ENCODE peak calls at places on chromosomes 11 and 22, in four cellular contexts. One of them, this sample, is unnamed. For H3K9me3, the result is how much of the 10 kb centered on the place peaks cover.

GRCh38 chr11:66222358-66223149 is 45.9 kb upstream of the RAB1B start:
- DNase-seq in HCT116: peak
- DNase-seq in DND-41: peak
- DNase-seq in adrenal gland: peak
- DNase-seq in this sample: peak

GRCh38 chr11:39236916-39237315 is 2222.5 kb downstream of the LRRC4C start:
- DNase-seq in HCT116: no peak
- DNase-seq in DND-41: no peak
- DNase-seq in adrenal gland: peak
- DNase-seq in this sample: no peak

GRCh38 chr11:117748771-117749540 is 48.1 kb downstream of the DSCAML1 start:
- DNase-seq in HCT116: no peak
- DNase-seq in DND-41: no peak
- DNase-seq in adrenal gland: no peak
- DNase-seq in this sample: no peak

GRCh38 chr11:92693146-92693545 is 276.3 kb upstream of the MTNR1B start:
- DNase-seq in HCT116: no peak
- DNase-seq in DND-41: no peak
- DNase-seq in adrenal gland: no peak
- DNase-seq in this sample: no peak

GRCh38 chr11:21511835-21512440 is 680.9 kb upstream of the ANO5 start:
- DNase-seq in HCT116: peak
- DNase-seq in DND-41: peak
- DNase-seq in adrenal gland: peak
- DNase-seq in this sample: peak

GRCh38 chr22:25482091-25482760 is 82.2 kb upstream of the GRK3 start:
- DNase-seq in HCT116: no peak
- DNase-seq in DND-41: no peak
- DNase-seq in adrenal gland: no peak
- DNase-seq in this sample: no peak

GRCh38 chr11:39412117-39412516 is 2047.3 kb downstream of the LRRC4C start:
- DNase-seq in HCT116: no peak
- DNase-seq in DND-41: no peak
- DNase-seq in adrenal gland: no peak
- DNase-seq in this sample: no peak

GRCh38 chr11:13984616-13985474 is 22.3 kb downstream of the SPON1 start:
- DNase-seq in HCT116: no peak
- DNase-seq in DND-41: no peak
- DNase-seq in adrenal gland: no peak
- DNase-seq in this sample: peak

GRCh38 chr11:76753950-76754349 is 29.2 kb upstream of the TSKU start:
- DNase-seq in HCT116: no peak
- DNase-seq in DND-41: no peak
- DNase-seq in adrenal gland: no peak
- DNase-seq in this sample: no peak

GRCh38 chr11:88886796-88887195 is 179.0 kb downstream of the GRM5 start:
- DNase-seq in HCT116: peak
- DNase-seq in DND-41: peak
- DNase-seq in adrenal gland: no peak
- DNase-seq in this sample: peak

GRCh38 chr11:130554241-130555055 is 106.0 kb downstream of the ADAMTS15 start:
- DNase-seq in HCT116: no peak
- DNase-seq in DND-41: no peak
- DNase-seq in adrenal gland: no peak
- DNase-seq in this sample: no peak

GRCh38 chr11:77071077-77071476 is 4.3 kb downstream of the CAPN5 start:
- DNase-seq in HCT116: no peak
- DNase-seq in DND-41: no peak
- DNase-seq in adrenal gland: peak
- DNase-seq in this sample: no peak

GRCh38 chr11:100719362-100719761 is 32.3 kb downstream of the ARHGAP42 start:
- DNase-seq in HCT116: no peak
- DNase-seq in DND-41: no peak
- DNase-seq in adrenal gland: peak
- DNase-seq in this sample: no peak

GRCh38 chr11:74272276-74272675 is 39.2 kb downstream of the P4HA3 start:
- DNase-seq in HCT116: no peak
- DNase-seq in DND-41: no peak
- DNase-seq in adrenal gland: no peak
- DNase-seq in this sample: no peak

GRCh38 chr11:123740787-123741158 is 687 bp downstream of the ZNF202 start:
- DNase-seq in HCT116: no peak
- DNase-seq in DND-41: no peak
- DNase-seq in adrenal gland: peak
- DNase-seq in this sample: no peak

GRCh38 chr11:117328414-117329010 is 858 bp downstream of the CEP164 start:
- DNase-seq in HCT116: no peak
- DNase-seq in DND-41: no peak
- DNase-seq in adrenal gland: peak
- DNase-seq in this sample: no peak

GRCh38 chr11:112227002-112227401 is 774 bp downstream of the PTS start:
- DNase-seq in HCT116: no peak
- DNase-seq in DND-41: no peak
- DNase-seq in adrenal gland: no peak
- DNase-seq in this sample: no peak

GRCh38 chr11:125423247-125423849 is 72.7 kb downstream of the FEZ1 start:
- DNase-seq in HCT116: peak
- DNase-seq in DND-41: no peak
- DNase-seq in adrenal gland: no peak
- DNase-seq in this sample: no peak

GRCh38 chr11:99325807-99326206 is 305.1 kb downstream of the CNTN5 start:
- DNase-seq in HCT116: no peak
- DNase-seq in DND-41: no peak
- DNase-seq in adrenal gland: no peak
- DNase-seq in this sample: peak

GRCh38 chr11:31557991-31558390 is 48.4 kb downstream of the ELP4 start:
- DNase-seq in HCT116: no peak
- DNase-seq in DND-41: no peak
- DNase-seq in adrenal gland: no peak
- DNase-seq in this sample: no peak

GRCh38 chr11:130168105-130168504 is 8.5 kb downstream of the ST14 start:
- DNase-seq in HCT116: no peak
- DNase-seq in DND-41: no peak
- DNase-seq in adrenal gland: no peak
- DNase-seq in this sample: peak

GRCh38 chr11:87260811-87261210 is 223.1 kb downstream of the TMEM135 start:
- DNase-seq in HCT116: no peak
- DNase-seq in DND-41: no peak
- DNase-seq in adrenal gland: no peak
- DNase-seq in this sample: no peak

GRCh38 chr11:112579282-112579681 is 318.6 kb upstream of the PLET1 start:
- DNase-seq in HCT116: no peak
- DNase-seq in DND-41: no peak
- DNase-seq in adrenal gland: peak
- DNase-seq in this sample: no peak

GRCh38 chr11:65817815-65818680 is 15.7 kb upstream of the SNX32 start:
- DNase-seq in HCT116: peak
- DNase-seq in DND-41: peak
- DNase-seq in adrenal gland: peak
- DNase-seq in this sample: peak

GRCh38 chr11:60344146-60344545 is 17.1 kb downstream of the MS4A6E start:
- DNase-seq in HCT116: no peak
- DNase-seq in DND-41: no peak
- DNase-seq in adrenal gland: no peak
- DNase-seq in this sample: no peak

GRCh38 chr11:66112041-66112491 is 42.0 kb downstream of the PACS1 start:
- DNase-seq in HCT116: no peak
- DNase-seq in DND-41: no peak
- DNase-seq in adrenal gland: no peak
- DNase-seq in this sample: no peak

GRCh38 chr11:129428027-129428426 is 52.4 kb downstream of the BARX2 start:
- DNase-seq in HCT116: no peak
- DNase-seq in DND-41: no peak
- DNase-seq in adrenal gland: no peak
- DNase-seq in this sample: no peak

GRCh38 chr11:47523491-47524199 is 29.3 kb downstream of the CELF1 start:
- DNase-seq in HCT116: no peak
- DNase-seq in DND-41: no peak
- DNase-seq in adrenal gland: peak
- DNase-seq in this sample: peak

GRCh38 chr11:93053864-93054263 is 84.4 kb downstream of the MTNR1B start:
- DNase-seq in HCT116: no peak
- DNase-seq in DND-41: no peak
- DNase-seq in adrenal gland: no peak
- DNase-seq in this sample: no peak

GRCh38 chr22:44130076-44130711 is 50.5 kb upstream of the PARVG start:
- DNase-seq in HCT116: no peak
- DNase-seq in DND-41: no peak
- DNase-seq in adrenal gland: no peak
- DNase-seq in this sample: no peak

GRCh38 chr11:57480409-57481137 is 20.2 kb downstream of the RTN4RL2 start:
- DNase-seq in HCT116: no peak
- DNase-seq in DND-41: peak
- DNase-seq in adrenal gland: peak
- DNase-seq in this sample: no peak

GRCh38 chr11:124863137-124863825 is 2.0 kb upstream of the ROBO3 start:
- DNase-seq in HCT116: no peak
- DNase-seq in DND-41: no peak
- DNase-seq in adrenal gland: peak
- DNase-seq in this sample: no peak

GRCh38 chr11:76578655-76579046 is 91.9 kb downstream of the LRRC32 start:
- DNase-seq in HCT116: no peak
- DNase-seq in DND-41: no peak
- DNase-seq in adrenal gland: peak
- DNase-seq in this sample: no peak

DNA sequence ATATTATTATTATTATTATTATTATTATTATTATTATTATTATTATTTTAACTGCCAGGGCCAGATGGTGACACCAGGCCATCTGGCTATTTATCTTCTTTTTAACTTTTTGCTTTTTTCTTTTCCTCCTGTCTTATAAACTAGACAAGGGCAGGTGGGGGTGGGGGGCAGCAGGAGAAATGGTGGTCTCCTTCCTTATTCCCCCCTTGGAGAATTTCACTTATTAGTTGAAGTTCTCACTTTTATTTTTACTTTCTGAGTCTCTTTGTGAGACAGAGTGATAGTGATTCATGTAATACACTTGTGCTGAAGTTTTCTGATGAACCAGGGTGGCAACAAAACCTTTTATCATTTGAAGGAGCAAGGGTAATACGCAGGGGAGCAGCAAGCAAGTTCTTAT is 96.3 kb upstream of the ALKBH3 start:
- DNase-seq in HCT116: no peak
- DNase-seq in DND-41: no peak
- DNase-seq in adrenal gland: no peak
- DNase-seq in this sample: no peak
- H3K9me3 ChIP-seq in HCT116: under half
- H3K9me3 ChIP-seq in DND-41: under half
- H3K9me3 ChIP-seq in adrenal gland: under half
- H3K9me3 ChIP-seq in this sample: under half

GRCh38 chr22:49017769-49018330 is 809.8 kb downstream of the BRD1 start:
- DNase-seq in HCT116: no peak
- DNase-seq in DND-41: no peak
- DNase-seq in adrenal gland: peak
- DNase-seq in this sample: no peak

GRCh38 chr22:49015993-49016908 is 811.4 kb downstream of the BRD1 start:
- DNase-seq in HCT116: no peak
- DNase-seq in DND-41: no peak
- DNase-seq in adrenal gland: peak
- DNase-seq in this sample: no peak

GRCh38 chr22:49015459-49015858 is 812.2 kb downstream of the BRD1 start:
- DNase-seq in HCT116: no peak
- DNase-seq in DND-41: no peak
- DNase-seq in adrenal gland: peak
- DNase-seq in this sample: no peak

GRCh38 chr22:49018601-49019000 is 809.1 kb downstream of the BRD1 start:
- DNase-seq in HCT116: no peak
- DNase-seq in DND-41: no peak
- DNase-seq in adrenal gland: peak
- DNase-seq in this sample: no peak

GRCh38 chr22:49016909-49017768 is 810.5 kb downstream of the BRD1 start:
- DNase-seq in HCT116: no peak
- DNase-seq in DND-41: no peak
- DNase-seq in adrenal gland: peak
- DNase-seq in this sample: no peak
- H3K9me3 ChIP-seq in HCT116: under half
- H3K9me3 ChIP-seq in DND-41: under half
- H3K9me3 ChIP-seq in adrenal gland: under half
- H3K9me3 ChIP-seq in this sample: under half

DNA sequence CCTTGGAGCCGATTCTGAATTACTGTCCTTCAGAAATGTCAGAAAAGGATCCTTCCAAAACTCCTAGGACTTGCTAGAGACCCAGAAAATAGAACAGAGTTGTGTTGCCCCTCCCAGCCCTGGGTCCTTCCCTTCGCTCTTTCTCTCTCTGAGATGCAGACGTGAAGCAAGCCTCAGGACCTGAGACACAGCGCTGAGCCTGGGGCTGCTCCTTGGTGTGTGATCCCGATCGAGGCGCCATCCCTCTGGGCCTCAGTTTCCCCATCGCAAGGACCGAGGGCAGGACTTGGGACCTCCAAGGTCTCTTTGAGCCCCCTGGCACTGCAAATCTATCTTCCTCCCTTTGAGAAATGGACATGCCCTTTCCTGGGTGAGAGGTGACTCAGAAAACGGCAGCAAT is 533.5 kb downstream of the TBC1D22A start:
- DNase-seq in HCT116: no peak
- DNase-seq in DND-41: no peak
- DNase-seq in adrenal gland: no peak
- DNase-seq in this sample: no peak
- H3K9me3 ChIP-seq in HCT116: under half
- H3K9me3 ChIP-seq in DND-41: under half
- H3K9me3 ChIP-seq in adrenal gland: under half
- H3K9me3 ChIP-seq in this sample: under half

GRCh38 chr11:127674754-127675153 is 674.2 kb upstream of the KIRREL3 start:
- DNase-seq in HCT116: no peak
- DNase-seq in DND-41: no peak
- DNase-seq in adrenal gland: no peak
- DNase-seq in this sample: no peak
- H3K9me3 ChIP-seq in HCT116: under half
- H3K9me3 ChIP-seq in DND-41: under half
- H3K9me3 ChIP-seq in adrenal gland: under half
- H3K9me3 ChIP-seq in this sample: under half

GRCh38 chr11:6584528-6584927 is 18.9 kb downstream of the RRP8 start:
- DNase-seq in HCT116: no peak
- DNase-seq in DND-41: no peak
- DNase-seq in adrenal gland: no peak
- DNase-seq in this sample: no peak

GRCh38 chr11:6586434-6587359 is 16.7 kb downstream of the RRP8 start:
- DNase-seq in HCT116: no peak
- DNase-seq in DND-41: no peak
- DNase-seq in adrenal gland: no peak
- DNase-seq in this sample: no peak

GRCh38 chr11:6579681-6580080 is 23.7 kb downstream of the RRP8 start:
- DNase-seq in HCT116: no peak
- DNase-seq in DND-41: no peak
- DNase-seq in adrenal gland: no peak
- DNase-seq in this sample: no peak

GRCh38 chr11:6587360-6587953 is 16.0 kb downstream of the RRP8 start:
- DNase-seq in HCT116: no peak
- DNase-seq in DND-41: no peak
- DNase-seq in adrenal gland: no peak
- DNase-seq in this sample: no peak

GRCh38 chr11:6583584-6583983 is 19.8 kb downstream of the RRP8 start:
- DNase-seq in HCT116: no peak
- DNase-seq in DND-41: no peak
- DNase-seq in adrenal gland: no peak
- DNase-seq in this sample: no peak
- H3K9me3 ChIP-seq in HCT116: under half
- H3K9me3 ChIP-seq in DND-41: under half
- H3K9me3 ChIP-seq in adrenal gland: under half
- H3K9me3 ChIP-seq in this sample: under half